ENCODE peak calls at places on chromosomes 13 and 19, in six cellular contexts. L is heart right ventricle, U is kidney, C is hepatocyte, V is breast epithelium, W is uterus. F is an unnamed sample.

GRCh38 chr13:101838305-101838835 is 385.9 kb downstream of the ITGBL1 start:
- DNase-seq in W (no peak), V (no peak), L (no peak), U (no peak), C (no peak), F (no peak)

GRCh38 chr19:40646564-40647254 is 43.7 kb downstream of the NUMBL start:
- DNase-seq in W (no peak), U (peak; percentile 23), V (no peak), L (no peak), C (no peak), F (no peak)

GRCh38 chr13:51435002-51435578 is 17.7 kb downstream of the INTS6 start:
- DNase-seq in W (no peak), C (peak; percentile 36), V (no peak), U (no peak), L (no peak), F (no peak)

GRCh38 chr19:14354445-14354844 is 26.8 kb upstream of the ADGRE5 start:
- DNase-seq in U (no peak), C (no peak), V (no peak), W (no peak), L (no peak), F (no peak)

GRCh38 chr19:10520652-10521318 is 3.5 kb upstream of the S1PR5 start:
- DNase-seq in L (no peak), C (no peak), V (peak; percentile 53), U (no peak), W (no peak), F (no peak)

GRCh38 chr13:109151255-109151654 is 521.8 kb downstream of the MYO16 start:
- DNase-seq in U (no peak), C (no peak), L (no peak), V (no peak), W (no peak), F (no peak)

GRCh38 chr19:29241324-29241723 is 28.4 kb upstream of the UQCRFS1 start:
- DNase-seq in U (no peak), L (no peak), C (no peak), V (no peak), W (no peak), F (no peak)

GRCh38 chr13:64158910-64159309 is 2743.3 kb upstream of the PCDH20 start:
- DNase-seq in U (no peak), W (no peak), V (no peak), C (no peak), L (no peak), F (no peak)

GRCh38 chr19:54937926-54938325 is 9.4 kb downstream of the NLRP7 start:
- DNase-seq in W (no peak), C (no peak), L (no peak), V (no peak), U (no peak), F (no peak)

GRCh38 chr13:74132768-74133656 is 1.2 kb downstream of the KLF12 start:
- DNase-seq in W (peak; percentile 24), V (no peak), L (peak; percentile 32), U (peak; percentile 82), C (peak; percentile 45), F (peak; percentile 28)

GRCh38 chr13:47399599-47399998 is 502.7 kb upstream of the HTR2A start:
- DNase-seq in C (no peak), U (no peak), V (no peak), W (no peak), L (no peak), F (no peak)

GRCh38 chr19:39277598-39277997 is 9.4 kb downstream of the IFNL2 start:
- DNase-seq in W (no peak), U (no peak), L (no peak), C (peak; percentile 68), V (no peak), F (no peak)

GRCh38 chr19:38433268-38433733 is at the start of gene RYR1:
- DNase-seq in W (no peak), U (peak; percentile 71), L (peak; percentile 63), V (peak; percentile 53), C (peak; percentile 50), F (peak; percentile 67)

GRCh38 chr19:45340899-45341453 is 426 bp downstream of the KLC3 start:
- DNase-seq in C (no peak), U (no peak), W (no peak), L (no peak), V (peak; percentile 33), F (no peak)

GRCh38 chr19:55341191-55342043 is 1.7 kb downstream of the KMT5C start:
- DNase-seq in L (peak; percentile 68), V (peak; percentile 59), C (peak; percentile 91), U (peak; percentile 87), W (peak; percentile 72), F (peak; percentile 74)

GRCh38 chr13:54958781-54959180 is 1930.2 kb downstream of the OLFM4 start:
- DNase-seq in C (no peak), L (no peak), V (no peak), U (no peak), W (no peak), F (no peak)

GRCh38 chr19:17575871-17576757 is 20.7 kb downstream of the COLGALT1 start:
- DNase-seq in U (peak; percentile 73), L (no peak), W (no peak), V (no peak), C (no peak), F (no peak)
- TF ChIP-seq CTCF in U (no peak), L (no peak), W (no peak), V (no peak), C (no peak), F (no peak)

GRCh38 chr19:1829958-1830357 is 17.9 kb upstream of the ATP8B3 start:
- DNase-seq in L (no peak), V (no peak), C (no peak), U (no peak), W (no peak), F (no peak)
- H3K36me3 ChIP-seq in L (peaks cover 52% of the 10 kb centered on the region), V (no peaks in the 10 kb centered on the region), C (no peaks in the 10 kb centered on the region), U (peaks cover 3% of the 10 kb centered on the region), W (no peaks in the 10 kb centered on the region), F (peaks cover 43% of the 10 kb centered on the region)

DNA sequence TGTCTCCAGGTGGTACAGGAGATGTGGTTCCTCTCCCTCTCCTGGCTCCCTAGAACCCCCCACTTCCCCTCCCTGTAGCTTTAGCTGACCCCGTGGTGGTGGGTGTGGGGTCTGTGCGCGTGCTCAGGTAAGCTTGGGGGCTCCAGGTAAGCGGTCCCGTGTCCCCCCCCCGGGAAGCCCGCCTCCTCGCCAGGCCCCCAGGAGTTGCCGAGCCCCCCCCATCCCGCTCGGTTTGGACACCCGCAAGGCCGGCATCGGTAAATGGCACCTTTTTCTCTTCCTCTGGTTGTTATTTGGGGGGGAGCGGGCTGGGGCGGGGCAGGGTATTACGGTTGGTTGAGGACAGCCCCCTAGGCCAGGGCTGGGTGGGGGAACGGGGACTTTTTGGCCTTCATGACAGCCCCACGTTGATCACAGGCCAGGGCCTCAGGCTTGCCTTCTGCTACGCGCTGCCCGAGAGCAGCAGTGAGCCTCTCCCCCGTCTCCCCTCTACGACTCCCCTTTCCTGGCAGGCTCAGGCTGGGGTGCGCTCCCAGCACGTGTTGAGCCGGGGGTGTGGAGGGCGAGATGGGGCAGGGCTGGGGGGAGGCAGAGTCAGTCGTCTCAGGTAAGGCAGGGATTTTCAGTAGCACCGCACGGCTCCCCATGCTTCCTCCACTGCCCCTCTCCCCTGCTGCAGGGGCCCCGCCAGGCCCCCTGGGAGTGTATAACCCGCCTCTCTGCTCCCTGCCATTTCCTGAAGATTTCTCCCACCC is 10.7 kb upstream of the LIN7B start:
- DNase-seq in C (no peak), U (no peak), W (no peak), L (no peak), V (no peak), F (no peak)
- H3K27ac ChIP-seq in C (no peak overlapping the region), U (no peak overlapping the region), W (no peak overlapping the region), L (no peak overlapping the region), V (no peak overlapping the region), F (no peak overlapping the region)

DNA sequence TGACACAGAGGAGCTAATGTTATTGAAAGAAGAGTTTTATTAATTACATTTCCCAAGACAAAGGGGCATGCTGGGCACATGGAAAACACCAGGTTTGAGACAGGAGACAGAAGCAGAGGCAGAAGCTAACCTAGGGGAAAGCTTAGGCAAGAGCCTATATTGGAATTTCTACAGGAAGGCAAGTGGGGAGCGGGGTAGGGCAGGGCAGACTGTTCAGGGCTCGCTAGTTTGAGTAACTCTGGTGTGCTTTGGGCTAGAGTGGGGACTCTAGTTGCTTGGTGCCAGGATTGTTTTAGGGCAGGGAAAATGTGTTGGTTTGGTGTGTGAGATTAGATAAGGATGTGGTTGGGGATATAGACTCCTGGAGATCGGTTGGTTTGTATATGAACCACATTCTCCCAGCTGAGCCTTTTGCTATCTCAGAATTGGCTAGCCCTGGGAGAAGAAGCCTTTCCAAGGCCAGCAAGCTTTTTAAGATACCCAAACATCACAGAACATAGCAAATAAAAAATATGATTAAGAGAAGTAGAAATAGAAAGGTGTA is 8.4 kb upstream of the UFM1 start:
- DNase-seq in W (no peak), C (no peak), V (no peak), L (no peak), U (no peak), F (no peak)
- TF ChIP-seq CTCF in W (no peak), C (no peak), V (no peak), L (no peak), U (no peak), F (no peak)

DNA sequence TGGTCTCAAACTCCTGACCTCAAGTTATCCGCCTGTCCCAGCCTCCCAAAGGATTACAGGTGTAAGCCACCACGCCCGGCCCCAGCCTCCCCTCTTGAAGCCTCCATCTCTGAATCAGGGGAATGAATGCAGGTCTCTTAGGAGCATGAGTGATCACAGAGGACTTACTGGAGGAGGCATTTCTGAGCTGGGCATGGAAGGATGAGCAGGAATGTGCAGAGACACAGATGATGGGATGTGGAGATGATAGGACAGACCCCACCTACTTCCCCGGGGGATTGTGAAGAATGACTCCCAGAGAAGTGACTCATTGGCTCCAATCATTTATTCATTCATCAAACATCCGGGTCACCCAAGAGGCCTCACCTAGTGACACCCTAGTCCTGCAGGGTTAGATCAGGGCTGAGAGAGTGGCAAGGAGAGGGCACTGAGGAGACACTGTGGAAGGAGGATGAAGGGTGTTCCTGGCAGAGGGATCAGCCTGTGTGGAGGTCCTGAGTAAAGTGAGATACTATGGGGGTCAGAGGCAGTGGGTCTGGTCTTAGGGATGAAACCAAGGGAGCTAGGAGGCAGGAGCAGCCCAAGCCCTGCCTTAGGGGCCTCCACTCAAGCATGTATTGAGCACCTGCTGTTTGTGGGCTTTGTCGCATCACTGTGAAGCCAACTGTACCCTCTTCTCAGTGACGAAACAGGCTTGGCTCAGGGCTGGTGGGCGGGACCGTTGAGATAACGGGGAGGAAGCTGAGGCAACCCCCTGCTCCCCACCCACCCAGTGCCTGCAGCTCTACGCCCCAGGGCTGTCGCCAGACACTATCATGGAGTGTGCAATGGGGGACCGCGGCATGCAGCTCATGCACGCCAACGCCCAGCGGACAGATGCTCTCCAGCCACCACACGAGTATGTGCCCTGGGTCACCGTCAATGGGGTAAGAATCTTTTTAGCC is 3.0 kb downstream of the IFI30 start:
- DNase-seq in C (no peak), U (no peak), W (no peak), V (no peak), L (no peak), F (no peak)
- H3K36me3 ChIP-seq in C (no peaks in the 10 kb centered on the region), U (no peaks in the 10 kb centered on the region), W (no peaks in the 10 kb centered on the region), V (no peaks in the 10 kb centered on the region), L (peaks cover 43% of the 10 kb centered on the region), F (no peaks in the 10 kb centered on the region)

GRCh38 chr13:78593129-78593528 is 10.2 kb downstream of the POU4F1 start:
- DNase-seq in V (no peak), L (no peak), W (no peak), C (no peak), U (no peak), F (no peak)
- H3K27ac ChIP-seq in V (no peak overlapping the region), L (no peak overlapping the region), W (no peak overlapping the region), C (no peak overlapping the region), U (no peak overlapping the region), F (no peak overlapping the region)

F was measured in left ventricle myocardium inferior.